ENCODE peak calls at places on chromosomes 2 and 18, in four cellular contexts. One of them, this sample, is unnamed.

GRCh38 chr18:24019641-24020331 is 5.2 kb downstream of the TTC39C start:
- DNase-seq in sigmoid colon: no peak
- DNase-seq in breast epithelium: no peak
- DNase-seq in suprapubic skin: no peak
- DNase-seq in this sample: no peak

GRCh38 chr18:9987355-9987754 is 73.5 kb downstream of the VAPA start:
- DNase-seq in suprapubic skin: no peak
- DNase-seq in sigmoid colon: no peak
- DNase-seq in breast epithelium: no peak
- DNase-seq in this sample: no peak

GRCh38 chr2:235793163-235793752 is 299.4 kb downstream of the AGAP1 start:
- DNase-seq in breast epithelium: no peak
- DNase-seq in suprapubic skin: no peak
- DNase-seq in sigmoid colon: peak; percentile 58
- DNase-seq in this sample: no peak

GRCh38 chr18:13611616-13612110 is 114.7 kb downstream of the FAM210A start:
- DNase-seq in breast epithelium: no peak
- DNase-seq in suprapubic skin: no peak
- DNase-seq in sigmoid colon: peak; percentile 74
- DNase-seq in this sample: no peak

GRCh38 chr2:98324181-98324580 is 22.1 kb upstream of the CNGA3 start:
- DNase-seq in suprapubic skin: no peak
- DNase-seq in breast epithelium: no peak
- DNase-seq in sigmoid colon: no peak
- DNase-seq in this sample: no peak

GRCh38 chr2:203361922-203362321 is 33.7 kb downstream of the ABI2 start:
- DNase-seq in suprapubic skin: no peak
- DNase-seq in breast epithelium: no peak
- DNase-seq in sigmoid colon: no peak
- DNase-seq in this sample: no peak

GRCh38 chr2:217650716-217651360 is 352.0 kb downstream of the TNS1 start:
- DNase-seq in suprapubic skin: no peak
- DNase-seq in breast epithelium: no peak
- DNase-seq in sigmoid colon: no peak
- DNase-seq in this sample: peak; percentile 42

GRCh38 chr2:235005603-235006259 is 53.9 kb downstream of the SH3BP4 start:
- DNase-seq in suprapubic skin: no peak
- DNase-seq in sigmoid colon: no peak
- DNase-seq in breast epithelium: no peak
- DNase-seq in this sample: peak; percentile 78

GRCh38 chr2:181252248-181253148 is 204.7 kb upstream of the ITGA4 start:
- DNase-seq in breast epithelium: no peak
- DNase-seq in suprapubic skin: no peak
- DNase-seq in sigmoid colon: no peak
- DNase-seq in this sample: no peak

DNA sequence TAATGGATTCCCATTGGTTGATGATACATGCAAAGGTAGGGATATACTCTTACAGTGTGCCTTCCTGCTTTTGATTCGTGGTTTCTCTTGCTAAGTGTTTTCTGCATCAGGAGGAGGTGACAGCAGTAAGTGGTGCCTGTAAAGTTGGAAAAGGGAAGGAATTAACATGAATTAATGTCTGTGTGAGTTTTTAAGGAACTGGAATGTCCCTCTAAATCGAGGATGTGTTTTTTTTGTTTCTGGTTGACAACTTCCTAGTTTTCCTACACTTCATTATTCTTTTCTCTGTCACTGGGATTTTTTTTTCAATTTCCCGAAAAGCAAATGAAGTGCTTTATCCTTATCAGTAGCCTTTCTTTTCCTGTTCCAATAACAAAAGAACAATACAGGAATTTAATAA is 54.4 kb downstream of the CRIM1 start:
- DNase-seq in suprapubic skin: no peak
- DNase-seq in breast epithelium: no peak
- DNase-seq in sigmoid colon: no peak
- DNase-seq in this sample: no peak
- H3K9me3 ChIP-seq in suprapubic skin: no peaks in the 10 kb centered on the region
- H3K9me3 ChIP-seq in breast epithelium: no peaks in the 10 kb centered on the region
- H3K9me3 ChIP-seq in sigmoid colon: no peaks in the 10 kb centered on the region
- H3K9me3 ChIP-seq in this sample: no peaks in the 10 kb centered on the region

GRCh38 chr2:7015007-7015950 is 98.1 kb downstream of the RNF144A start:
- DNase-seq in sigmoid colon: no peak
- DNase-seq in breast epithelium: no peak
- DNase-seq in suprapubic skin: no peak
- DNase-seq in this sample: no peak

GRCh38 chr2:7013761-7014160 is 96.5 kb downstream of the RNF144A start:
- DNase-seq in sigmoid colon: no peak
- DNase-seq in breast epithelium: no peak
- DNase-seq in suprapubic skin: no peak
- DNase-seq in this sample: no peak

GRCh38 chr2:7012141-7012809 is 95.1 kb downstream of the RNF144A start:
- DNase-seq in suprapubic skin: no peak
- DNase-seq in breast epithelium: no peak
- DNase-seq in sigmoid colon: peak; percentile 84
- DNase-seq in this sample: no peak

GRCh38 chr2:7016120-7016519 is 98.9 kb downstream of the RNF144A start:
- DNase-seq in suprapubic skin: no peak
- DNase-seq in sigmoid colon: no peak
- DNase-seq in breast epithelium: no peak
- DNase-seq in this sample: no peak

GRCh38 chr2:7014201-7014640 is 97.0 kb downstream of the RNF144A start:
- DNase-seq in suprapubic skin: no peak
- DNase-seq in breast epithelium: no peak
- DNase-seq in sigmoid colon: no peak
- DNase-seq in this sample: no peak
- TF ChIP-seq CTCF in suprapubic skin: peak; percentile 37
- TF ChIP-seq CTCF in breast epithelium: no peak
- TF ChIP-seq CTCF in sigmoid colon: no peak
- TF ChIP-seq CTCF in this sample: no peak

DNA sequence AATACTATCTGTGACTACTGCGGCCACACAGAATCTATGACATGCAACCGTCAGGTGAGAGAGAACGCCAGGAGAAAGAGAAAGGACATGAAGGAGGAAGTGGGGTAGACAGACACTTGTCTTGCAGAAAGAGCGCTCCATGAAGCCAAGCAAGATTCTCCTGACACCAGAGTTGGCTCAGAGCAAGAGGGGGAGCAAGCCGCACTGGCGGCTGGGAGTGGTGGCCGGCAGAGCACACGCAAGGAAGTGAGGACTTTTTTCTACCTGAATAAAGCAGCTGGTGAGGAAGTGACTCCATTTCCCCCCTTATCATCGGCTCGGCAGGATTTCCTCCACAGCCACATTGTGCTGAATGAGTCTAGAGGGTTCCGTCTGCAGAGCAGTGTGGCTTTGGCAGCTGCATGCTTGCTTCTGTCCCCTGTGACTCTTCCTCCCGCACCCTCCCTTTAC is 181.5 kb downstream of the BCL2 start:
- DNase-seq in breast epithelium: no peak
- DNase-seq in sigmoid colon: no peak
- DNase-seq in suprapubic skin: no peak
- DNase-seq in this sample: no peak
- TF ChIP-seq POLR2AphosphoS5 in breast epithelium: no peak
- TF ChIP-seq POLR2AphosphoS5 in sigmoid colon: no peak
- TF ChIP-seq POLR2AphosphoS5 in suprapubic skin: no peak
- TF ChIP-seq POLR2AphosphoS5 in this sample: no peak

DNA sequence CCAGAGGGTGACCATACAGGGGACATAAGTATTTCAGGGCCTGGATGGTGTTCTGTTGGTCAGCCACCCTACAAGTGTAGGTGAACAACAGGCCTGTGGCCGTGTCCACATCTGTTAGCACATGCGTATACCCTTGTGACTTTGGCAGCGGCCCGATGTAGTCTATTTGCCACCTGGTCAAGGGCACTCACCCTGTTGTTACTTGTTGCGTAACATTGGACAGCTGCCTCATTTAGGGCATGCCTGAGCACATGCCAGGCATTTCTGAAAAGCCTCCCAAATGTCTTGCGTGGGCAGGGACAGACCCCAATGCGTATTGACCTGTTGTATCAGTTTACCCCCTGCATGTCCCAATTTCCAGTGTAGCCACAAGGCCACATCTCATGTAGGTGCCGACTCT is 235.0 kb downstream of the MBD5 start:
- DNase-seq in breast epithelium: no peak
- DNase-seq in suprapubic skin: no peak
- DNase-seq in sigmoid colon: no peak
- DNase-seq in this sample: no peak
- H3K9me3 ChIP-seq in breast epithelium: peaks cover 8% of the 10 kb centered on the region
- H3K9me3 ChIP-seq in suprapubic skin: no peaks in the 10 kb centered on the region
- H3K9me3 ChIP-seq in sigmoid colon: peaks cover 5% of the 10 kb centered on the region
- H3K9me3 ChIP-seq in this sample: no peaks in the 10 kb centered on the region

GRCh38 chr2:216109962-216110614 is 940 bp downstream of the XRCC5 start:
- DNase-seq in suprapubic skin: no peak
- DNase-seq in breast epithelium: no peak
- DNase-seq in sigmoid colon: no peak
- DNase-seq in this sample: no peak
- TF ChIP-seq CTCF in suprapubic skin: peak; percentile 4
- TF ChIP-seq CTCF in breast epithelium: peak; percentile 12
- TF ChIP-seq CTCF in sigmoid colon: no peak
- TF ChIP-seq CTCF in this sample: peak; percentile 59